ENCODE peak calls at places on chromosomes 7 and 10, in five cellular contexts. One of them, this sample, is unnamed.

GRCh38 chr10:132945894-132946255 is 3.5 kb upstream of the CFAP46 start:
- DNase-seq in hepatocyte: no peak
- DNase-seq in EH: no peak
- DNase-seq in activated T-helper 1 cell treated with Interleukin-2 at 50 U/mL for 16 hours: no peak
- DNase-seq in NCI-H1092: no peak
- DNase-seq in this sample: no peak

GRCh38 chr10:43211431-43212042 is 55.3 kb downstream of the RASGEF1A start:
- DNase-seq in NCI-H1092: no peak
- DNase-seq in activated T-helper 1 cell treated with Interleukin-2 at 50 U/mL for 16 hours: no peak
- DNase-seq in hepatocyte: no peak
- DNase-seq in EH: no peak
- DNase-seq in this sample: no peak

GRCh38 chr7:4794591-4795350 is 19.3 kb downstream of the AP5Z1 start:
- DNase-seq in EH: peak
- DNase-seq in hepatocyte: no peak
- DNase-seq in activated T-helper 1 cell treated with Interleukin-2 at 50 U/mL for 16 hours: no peak
- DNase-seq in NCI-H1092: no peak
- DNase-seq in this sample: no peak

GRCh38 chr10:34186013-34186412 is 629.1 kb downstream of the PARD3 start:
- DNase-seq in activated T-helper 1 cell treated with Interleukin-2 at 50 U/mL for 16 hours: no peak
- DNase-seq in EH: no peak
- DNase-seq in hepatocyte: no peak
- DNase-seq in NCI-H1092: no peak
- DNase-seq in this sample: no peak

GRCh38 chr7:4479367-4480039 is 202.6 kb upstream of the FOXK1 start:
- DNase-seq in NCI-H1092: peak
- DNase-seq in hepatocyte: peak
- DNase-seq in activated T-helper 1 cell treated with Interleukin-2 at 50 U/mL for 16 hours: no peak
- DNase-seq in EH: peak
- DNase-seq in this sample: peak

GRCh38 chr7:112084506-112084905 is 121.7 kb downstream of the DOCK4 start:
- DNase-seq in NCI-H1092: no peak
- DNase-seq in activated T-helper 1 cell treated with Interleukin-2 at 50 U/mL for 16 hours: no peak
- DNase-seq in EH: peak
- DNase-seq in hepatocyte: no peak
- DNase-seq in this sample: peak

GRCh38 chr10:126243976-126244375 is 144.3 kb downstream of the ADAM12 start:
- DNase-seq in EH: peak
- DNase-seq in NCI-H1092: no peak
- DNase-seq in activated T-helper 1 cell treated with Interleukin-2 at 50 U/mL for 16 hours: no peak
- DNase-seq in hepatocyte: no peak
- DNase-seq in this sample: peak

GRCh38 chr10:112811741-112812551 is 138.1 kb upstream of the TCF7L2 start:
- DNase-seq in hepatocyte: peak
- DNase-seq in EH: peak
- DNase-seq in NCI-H1092: no peak
- DNase-seq in activated T-helper 1 cell treated with Interleukin-2 at 50 U/mL for 16 hours: no peak
- DNase-seq in this sample: peak

GRCh38 chr7:2873686-2874551 is 29.8 kb upstream of the GNA12 start:
- DNase-seq in NCI-H1092: no peak
- DNase-seq in hepatocyte: peak
- DNase-seq in activated T-helper 1 cell treated with Interleukin-2 at 50 U/mL for 16 hours: no peak
- DNase-seq in EH: peak
- DNase-seq in this sample: peak

GRCh38 chr10:15651175-15651574 is 68.5 kb downstream of the ITGA8 start:
- DNase-seq in EH: no peak
- DNase-seq in hepatocyte: no peak
- DNase-seq in NCI-H1092: no peak
- DNase-seq in activated T-helper 1 cell treated with Interleukin-2 at 50 U/mL for 16 hours: no peak
- DNase-seq in this sample: no peak

GRCh38 chr7:9349625-9350024 is 916.2 kb downstream of the NXPH1 start:
- DNase-seq in EH: no peak
- DNase-seq in hepatocyte: no peak
- DNase-seq in NCI-H1092: no peak
- DNase-seq in activated T-helper 1 cell treated with Interleukin-2 at 50 U/mL for 16 hours: no peak
- DNase-seq in this sample: no peak

GRCh38 chr7:127504715-127505114 is 80.7 kb downstream of the GCC1 start:
- DNase-seq in hepatocyte: peak
- DNase-seq in NCI-H1092: no peak
- DNase-seq in EH: peak
- DNase-seq in activated T-helper 1 cell treated with Interleukin-2 at 50 U/mL for 16 hours: no peak
- DNase-seq in this sample: no peak

GRCh38 chr7:91941450-91941849 is 788 bp downstream of the AKAP9 start:
- DNase-seq in activated T-helper 1 cell treated with Interleukin-2 at 50 U/mL for 16 hours: peak
- DNase-seq in EH: peak
- DNase-seq in NCI-H1092: peak
- DNase-seq in hepatocyte: peak
- DNase-seq in this sample: peak

GRCh38 chr7:87354749-87355148 is 9.3 kb downstream of the CROT start:
- DNase-seq in activated T-helper 1 cell treated with Interleukin-2 at 50 U/mL for 16 hours: no peak
- DNase-seq in EH: no peak
- DNase-seq in hepatocyte: no peak
- DNase-seq in NCI-H1092: no peak
- DNase-seq in this sample: no peak

GRCh38 chr7:27605689-27606269 is 56.9 kb downstream of the HIBADH start:
- DNase-seq in activated T-helper 1 cell treated with Interleukin-2 at 50 U/mL for 16 hours: no peak
- DNase-seq in hepatocyte: peak
- DNase-seq in EH: peak
- DNase-seq in NCI-H1092: no peak
- DNase-seq in this sample: peak

GRCh38 chr10:26969145-26969926 is 108.6 kb upstream of the ABI1 start:
- DNase-seq in hepatocyte: no peak
- DNase-seq in activated T-helper 1 cell treated with Interleukin-2 at 50 U/mL for 16 hours: no peak
- DNase-seq in NCI-H1092: no peak
- DNase-seq in EH: no peak
- DNase-seq in this sample: peak

GRCh38 chr10:103854687-103855423 is 521 bp downstream of the SH3PXD2A start:
- DNase-seq in NCI-H1092: no peak
- DNase-seq in activated T-helper 1 cell treated with Interleukin-2 at 50 U/mL for 16 hours: no peak
- DNase-seq in hepatocyte: peak
- DNase-seq in EH: peak
- DNase-seq in this sample: no peak

GRCh38 chr10:73413108-73413527 is 740 bp downstream of the ANXA7 start:
- DNase-seq in hepatocyte: peak
- DNase-seq in NCI-H1092: peak
- DNase-seq in EH: no peak
- DNase-seq in activated T-helper 1 cell treated with Interleukin-2 at 50 U/mL for 16 hours: peak
- DNase-seq in this sample: peak

GRCh38 chr7:151809864-151810170 is 67.1 kb downstream of the PRKAG2 start:
- DNase-seq in activated T-helper 1 cell treated with Interleukin-2 at 50 U/mL for 16 hours: no peak
- DNase-seq in NCI-H1092: no peak
- DNase-seq in hepatocyte: no peak
- DNase-seq in EH: no peak
- DNase-seq in this sample: no peak

GRCh38 chr10:86355571-86356038 is 11.0 kb downstream of the GRID1 start:
- DNase-seq in NCI-H1092: peak
- DNase-seq in hepatocyte: no peak
- DNase-seq in EH: no peak
- DNase-seq in activated T-helper 1 cell treated with Interleukin-2 at 50 U/mL for 16 hours: no peak
- DNase-seq in this sample: no peak

GRCh38 chr10:118967160-118967559 is 62.4 kb upstream of the NANOS1 start:
- DNase-seq in hepatocyte: no peak
- DNase-seq in NCI-H1092: no peak
- DNase-seq in EH: no peak
- DNase-seq in activated T-helper 1 cell treated with Interleukin-2 at 50 U/mL for 16 hours: no peak
- DNase-seq in this sample: no peak

GRCh38 chr10:24701447-24701846 is 22.2 kb downstream of the ARHGAP21 start:
- DNase-seq in hepatocyte: no peak
- DNase-seq in EH: peak
- DNase-seq in activated T-helper 1 cell treated with Interleukin-2 at 50 U/mL for 16 hours: no peak
- DNase-seq in NCI-H1092: no peak
- DNase-seq in this sample: no peak

GRCh38 chr10:96073722-96074121 is 30.3 kb downstream of the CCNJ start:
- DNase-seq in EH: peak
- DNase-seq in NCI-H1092: no peak
- DNase-seq in hepatocyte: no peak
- DNase-seq in activated T-helper 1 cell treated with Interleukin-2 at 50 U/mL for 16 hours: no peak
- DNase-seq in this sample: peak

GRCh38 chr10:89535185-89536012 is at the start of gene SLC16A12:
- DNase-seq in activated T-helper 1 cell treated with Interleukin-2 at 50 U/mL for 16 hours: no peak
- DNase-seq in hepatocyte: peak
- DNase-seq in EH: no peak
- DNase-seq in NCI-H1092: no peak
- DNase-seq in this sample: no peak

GRCh38 chr10:3048114-3049019 is 19.0 kb upstream of the PFKP start:
- DNase-seq in activated T-helper 1 cell treated with Interleukin-2 at 50 U/mL for 16 hours: no peak
- DNase-seq in NCI-H1092: no peak
- DNase-seq in EH: peak
- DNase-seq in hepatocyte: no peak
- DNase-seq in this sample: no peak

GRCh38 chr7:150379590-150380379 is 655 bp downstream of the ZNF775 start:
- DNase-seq in hepatocyte: no peak
- DNase-seq in activated T-helper 1 cell treated with Interleukin-2 at 50 U/mL for 16 hours: no peak
- DNase-seq in EH: peak
- DNase-seq in NCI-H1092: no peak
- DNase-seq in this sample: peak

GRCh38 chr10:132468651-132469050 is 68.9 kb upstream of the INPP5A start:
- DNase-seq in hepatocyte: no peak
- DNase-seq in NCI-H1092: no peak
- DNase-seq in activated T-helper 1 cell treated with Interleukin-2 at 50 U/mL for 16 hours: no peak
- DNase-seq in EH: no peak
- DNase-seq in this sample: no peak

GRCh38 chr7:74479961-74480829 is 26.5 kb downstream of the GTF2IRD1 start:
- DNase-seq in NCI-H1092: peak
- DNase-seq in EH: peak
- DNase-seq in hepatocyte: peak
- DNase-seq in activated T-helper 1 cell treated with Interleukin-2 at 50 U/mL for 16 hours: no peak
- DNase-seq in this sample: peak

GRCh38 chr10:103890194-103890658 is 27.8 kb downstream of the STN1 start:
- DNase-seq in activated T-helper 1 cell treated with Interleukin-2 at 50 U/mL for 16 hours: no peak
- DNase-seq in EH: no peak
- DNase-seq in hepatocyte: peak
- DNase-seq in NCI-H1092: no peak
- DNase-seq in this sample: no peak

GRCh38 chr7:3063016-3063753 is 19.5 kb upstream of the CARD11 start:
- DNase-seq in activated T-helper 1 cell treated with Interleukin-2 at 50 U/mL for 16 hours: peak
- DNase-seq in hepatocyte: no peak
- DNase-seq in EH: no peak
- DNase-seq in NCI-H1092: no peak
- DNase-seq in this sample: no peak

GRCh38 chr10:491667-492424 is 197.6 kb downstream of the DIP2C start:
- DNase-seq in NCI-H1092: no peak
- DNase-seq in EH: no peak
- DNase-seq in activated T-helper 1 cell treated with Interleukin-2 at 50 U/mL for 16 hours: no peak
- DNase-seq in hepatocyte: no peak
- DNase-seq in this sample: no peak

GRCh38 chr10:14450041-14450491 is 119.3 kb upstream of the FRMD4A start:
- DNase-seq in activated T-helper 1 cell treated with Interleukin-2 at 50 U/mL for 16 hours: no peak
- DNase-seq in NCI-H1092: no peak
- DNase-seq in hepatocyte: peak
- DNase-seq in EH: peak
- DNase-seq in this sample: peak

GRCh38 chr10:94049911-94050310 is 56.2 kb downstream of the PLCE1 start:
- DNase-seq in activated T-helper 1 cell treated with Interleukin-2 at 50 U/mL for 16 hours: no peak
- DNase-seq in EH: no peak
- DNase-seq in hepatocyte: no peak
- DNase-seq in NCI-H1092: no peak
- DNase-seq in this sample: no peak

GRCh38 chr10:117201826-117202225 is 4.5 kb downstream of the KCNK18 start:
- DNase-seq in EH: no peak
- DNase-seq in NCI-H1092: no peak
- DNase-seq in hepatocyte: no peak
- DNase-seq in activated T-helper 1 cell treated with Interleukin-2 at 50 U/mL for 16 hours: no peak
- DNase-seq in this sample: no peak

GRCh38 chr7:54704851-54705250 is 54.2 kb downstream of the SEC61G start:
- DNase-seq in NCI-H1092: no peak
- DNase-seq in activated T-helper 1 cell treated with Interleukin-2 at 50 U/mL for 16 hours: no peak
- DNase-seq in hepatocyte: no peak
- DNase-seq in EH: no peak
- DNase-seq in this sample: no peak

GRCh38 chr10:389391-389790 is 254.1 kb downstream of the ZMYND11 start:
- DNase-seq in activated T-helper 1 cell treated with Interleukin-2 at 50 U/mL for 16 hours: no peak
- DNase-seq in NCI-H1092: no peak
- DNase-seq in EH: no peak
- DNase-seq in hepatocyte: no peak
- DNase-seq in this sample: no peak

GRCh38 chr10:101749511-101750016 is 26.4 kb downstream of the FGF8 start:
- DNase-seq in NCI-H1092: no peak
- DNase-seq in EH: no peak
- DNase-seq in activated T-helper 1 cell treated with Interleukin-2 at 50 U/mL for 16 hours: no peak
- DNase-seq in hepatocyte: no peak
- DNase-seq in this sample: no peak

GRCh38 chr10:72243822-72244437 is 27.9 kb upstream of the ASCC1 start:
- DNase-seq in activated T-helper 1 cell treated with Interleukin-2 at 50 U/mL for 16 hours: no peak
- DNase-seq in NCI-H1092: no peak
- DNase-seq in hepatocyte: peak
- DNase-seq in EH: peak
- DNase-seq in this sample: peak

GRCh38 chr10:47326927-47327330 is 4.7 kb downstream of the GDF2 start:
- DNase-seq in NCI-H1092: no peak
- DNase-seq in activated T-helper 1 cell treated with Interleukin-2 at 50 U/mL for 16 hours: no peak
- DNase-seq in hepatocyte: no peak
- DNase-seq in EH: no peak
- DNase-seq in this sample: no peak

GRCh38 chr7:155961241-155962190 is 149.3 kb upstream of the SHH start:
- DNase-seq in EH: no peak
- DNase-seq in NCI-H1092: no peak
- DNase-seq in hepatocyte: no peak
- DNase-seq in activated T-helper 1 cell treated with Interleukin-2 at 50 U/mL for 16 hours: no peak
- DNase-seq in this sample: no peak